ENCODE peak calls at places on chromosomes 6 and 20, in six cellular contexts. One of them, this sample, is unnamed.

GRCh38 chr20:14055127-14055742 is 59.9 kb downstream of the MACROD2 start:
- DNase-seq in PC-9: peak; percentile 15
- DNase-seq in DND-41: peak; percentile 24
- DNase-seq in Caco-2: no peak
- DNase-seq in body of pancreas: no peak
- DNase-seq in WERI-Rb-1: no peak
- DNase-seq in this sample: no peak

GRCh38 chr20:59435496-59435895 is 135.1 kb downstream of the EDN3 start:
- DNase-seq in PC-9: no peak
- DNase-seq in DND-41: no peak
- DNase-seq in Caco-2: no peak
- DNase-seq in body of pancreas: no peak
- DNase-seq in WERI-Rb-1: peak; percentile 74
- DNase-seq in this sample: no peak

GRCh38 chr20:33411136-33411690 is 9.9 kb upstream of the CDK5RAP1 start:
- DNase-seq in PC-9: no peak
- DNase-seq in DND-41: no peak
- DNase-seq in Caco-2: no peak
- DNase-seq in body of pancreas: no peak
- DNase-seq in WERI-Rb-1: no peak
- DNase-seq in this sample: no peak

GRCh38 chr6:134446228-134446848 is 128.4 kb upstream of the SGK1 start:
- DNase-seq in PC-9: no peak
- DNase-seq in DND-41: no peak
- DNase-seq in Caco-2: no peak
- DNase-seq in body of pancreas: no peak
- DNase-seq in WERI-Rb-1: peak; percentile 16
- DNase-seq in this sample: peak; percentile 58

GRCh38 chr6:111982681-111983080 is 71.2 kb upstream of the CCN6 start:
- DNase-seq in PC-9: peak; percentile 43
- DNase-seq in DND-41: no peak
- DNase-seq in Caco-2: no peak
- DNase-seq in body of pancreas: no peak
- DNase-seq in WERI-Rb-1: no peak
- DNase-seq in this sample: no peak

GRCh38 chr20:62198931-62199330 is 16.1 kb downstream of the MTG2 start:
- DNase-seq in PC-9: no peak
- DNase-seq in DND-41: no peak
- DNase-seq in Caco-2: no peak
- DNase-seq in body of pancreas: no peak
- DNase-seq in WERI-Rb-1: no peak
- DNase-seq in this sample: no peak

GRCh38 chr6:50791900-50792508 is 26.7 kb upstream of the TFAP2B start:
- DNase-seq in PC-9: peak; percentile 1
- DNase-seq in DND-41: peak; percentile 19
- DNase-seq in Caco-2: no peak
- DNase-seq in body of pancreas: no peak
- DNase-seq in WERI-Rb-1: peak; percentile 35
- DNase-seq in this sample: no peak

GRCh38 chr6:113591896-113592827 is 265.0 kb upstream of the MARCKS start:
- DNase-seq in PC-9: peak; percentile 11
- DNase-seq in DND-41: no peak
- DNase-seq in Caco-2: no peak
- DNase-seq in body of pancreas: peak; percentile 17
- DNase-seq in WERI-Rb-1: no peak
- DNase-seq in this sample: peak; percentile 15

GRCh38 chr20:3863317-3863716 is 16.7 kb downstream of the MAVS start:
- DNase-seq in PC-9: no peak
- DNase-seq in DND-41: peak; percentile 37
- DNase-seq in Caco-2: no peak
- DNase-seq in body of pancreas: no peak
- DNase-seq in WERI-Rb-1: no peak
- DNase-seq in this sample: no peak

GRCh38 chr20:36975085-36975829 is 23.7 kb upstream of the SAMHD1 start:
- DNase-seq in PC-9: no peak
- DNase-seq in DND-41: peak; percentile 78
- DNase-seq in Caco-2: no peak
- DNase-seq in body of pancreas: no peak
- DNase-seq in WERI-Rb-1: no peak
- DNase-seq in this sample: no peak

GRCh38 chr6:114108119-114109002 is 137.4 kb upstream of the HDAC2 start:
- DNase-seq in PC-9: peak; percentile 66
- DNase-seq in DND-41: peak; percentile 65
- DNase-seq in Caco-2: peak; percentile 87
- DNase-seq in body of pancreas: peak; percentile 57
- DNase-seq in WERI-Rb-1: peak; percentile 92
- DNase-seq in this sample: peak; percentile 76

GRCh38 chr6:100464910-100465700 is at the start of gene SIM1:
- DNase-seq in PC-9: no peak
- DNase-seq in DND-41: no peak
- DNase-seq in Caco-2: no peak
- DNase-seq in body of pancreas: peak; percentile 82
- DNase-seq in WERI-Rb-1: peak; percentile 93
- DNase-seq in this sample: no peak

GRCh38 chr6:147741419-147741818 is 232.9 kb downstream of the SAMD5 start:
- DNase-seq in PC-9: no peak
- DNase-seq in DND-41: no peak
- DNase-seq in Caco-2: no peak
- DNase-seq in body of pancreas: no peak
- DNase-seq in WERI-Rb-1: no peak
- DNase-seq in this sample: no peak

GRCh38 chr6:37501632-37502466 is 2.2 kb upstream of the CCDC167 start:
- DNase-seq in PC-9: no peak
- DNase-seq in DND-41: peak; percentile 44
- DNase-seq in Caco-2: no peak
- DNase-seq in body of pancreas: no peak
- DNase-seq in WERI-Rb-1: no peak
- DNase-seq in this sample: no peak

GRCh38 chr6:32092760-32093497 is 16.2 kb downstream of the TNXB start:
- DNase-seq in PC-9: no peak
- DNase-seq in DND-41: no peak
- DNase-seq in Caco-2: no peak
- DNase-seq in body of pancreas: no peak
- DNase-seq in WERI-Rb-1: no peak
- DNase-seq in this sample: peak; percentile 59

GRCh38 chr6:38364775-38365174 is 275.0 kb downstream of the BTBD9 start:
- DNase-seq in PC-9: no peak
- DNase-seq in DND-41: no peak
- DNase-seq in Caco-2: no peak
- DNase-seq in body of pancreas: no peak
- DNase-seq in WERI-Rb-1: no peak
- DNase-seq in this sample: no peak

GRCh38 chr6:169141706-169142705 is 111.6 kb downstream of the THBS2 start:
- DNase-seq in PC-9: no peak
- DNase-seq in DND-41: no peak
- DNase-seq in Caco-2: no peak
- DNase-seq in body of pancreas: no peak
- DNase-seq in WERI-Rb-1: no peak
- DNase-seq in this sample: no peak

GRCh38 chr6:318265-318890 is 26.1 kb downstream of the DUSP22 start:
- DNase-seq in PC-9: no peak
- DNase-seq in DND-41: no peak
- DNase-seq in Caco-2: peak; percentile 27
- DNase-seq in body of pancreas: no peak
- DNase-seq in WERI-Rb-1: no peak
- DNase-seq in this sample: no peak

GRCh38 chr6:150753404-150754184 is 111.9 kb upstream of the MTHFD1L start:
- DNase-seq in PC-9: no peak
- DNase-seq in DND-41: no peak
- DNase-seq in Caco-2: peak; percentile 69
- DNase-seq in body of pancreas: no peak
- DNase-seq in WERI-Rb-1: no peak
- DNase-seq in this sample: no peak
- H3K4me3 ChIP-seq in PC-9: no peak overlapping the region
- H3K4me3 ChIP-seq in DND-41: no peak overlapping the region
- H3K4me3 ChIP-seq in Caco-2: peak overlapping the region; percentile 32
- H3K4me3 ChIP-seq in body of pancreas: no peak overlapping the region
- H3K4me3 ChIP-seq in WERI-Rb-1: no peak overlapping the region
- H3K4me3 ChIP-seq in this sample: no peak overlapping the region

GRCh38 chr20:8432435-8433148 is 300.5 kb downstream of the PLCB1 start:
- DNase-seq in PC-9: no peak
- DNase-seq in DND-41: no peak
- DNase-seq in Caco-2: no peak
- DNase-seq in body of pancreas: no peak
- DNase-seq in WERI-Rb-1: no peak
- DNase-seq in this sample: no peak
- TF ChIP-seq CTCF in PC-9: no peak
- TF ChIP-seq CTCF in DND-41: no peak
- TF ChIP-seq CTCF in Caco-2: no peak
- TF ChIP-seq CTCF in body of pancreas: no peak
- TF ChIP-seq CTCF in WERI-Rb-1: no peak
- TF ChIP-seq CTCF in this sample: no peak

GRCh38 chr6:28738396-28738765 is 185.4 kb downstream of the TRIM27 start:
- DNase-seq in PC-9: no peak
- DNase-seq in DND-41: no peak
- DNase-seq in Caco-2: no peak
- DNase-seq in body of pancreas: no peak
- DNase-seq in WERI-Rb-1: no peak
- DNase-seq in this sample: no peak

GRCh38 chr6:28734443-28734959 is 189.3 kb downstream of the TRIM27 start:
- DNase-seq in PC-9: no peak
- DNase-seq in DND-41: no peak
- DNase-seq in Caco-2: no peak
- DNase-seq in body of pancreas: no peak
- DNase-seq in WERI-Rb-1: no peak
- DNase-seq in this sample: no peak

GRCh38 chr6:28736121-28736520 is 187.7 kb downstream of the TRIM27 start:
- DNase-seq in PC-9: no peak
- DNase-seq in DND-41: no peak
- DNase-seq in Caco-2: no peak
- DNase-seq in body of pancreas: no peak
- DNase-seq in WERI-Rb-1: no peak
- DNase-seq in this sample: no peak

GRCh38 chr6:28741363-28741762 is 182.4 kb downstream of the TRIM27 start:
- DNase-seq in PC-9: no peak
- DNase-seq in DND-41: no peak
- DNase-seq in Caco-2: no peak
- DNase-seq in body of pancreas: no peak
- DNase-seq in WERI-Rb-1: no peak
- DNase-seq in this sample: no peak

GRCh38 chr6:28737750-28738395 is 185.9 kb downstream of the TRIM27 start:
- DNase-seq in PC-9: no peak
- DNase-seq in DND-41: no peak
- DNase-seq in Caco-2: peak; percentile 44
- DNase-seq in body of pancreas: no peak
- DNase-seq in WERI-Rb-1: no peak
- DNase-seq in this sample: no peak
- H3K27me3 ChIP-seq in PC-9: peaks cover 9% of the 10 kb centered on the region
- H3K27me3 ChIP-seq in DND-41: no peaks in the 10 kb centered on the region
- H3K27me3 ChIP-seq in Caco-2: no peaks in the 10 kb centered on the region
- H3K27me3 ChIP-seq in body of pancreas: peaks cover 10% of the 10 kb centered on the region
- H3K27me3 ChIP-seq in WERI-Rb-1: peaks cover 100% of the 10 kb centered on the region
- H3K27me3 ChIP-seq in this sample: peaks cover 2% of the 10 kb centered on the region

GRCh38 chr20:10653593-10654288 is 20.1 kb downstream of the JAG1 start:
- DNase-seq in PC-9: no peak
- DNase-seq in DND-41: no peak
- DNase-seq in Caco-2: no peak
- DNase-seq in body of pancreas: no peak
- DNase-seq in WERI-Rb-1: peak; percentile 73
- DNase-seq in this sample: peak; percentile 67
- H3K4me3 ChIP-seq in PC-9: no peak overlapping the region
- H3K4me3 ChIP-seq in DND-41: no peak overlapping the region
- H3K4me3 ChIP-seq in Caco-2: no peak overlapping the region
- H3K4me3 ChIP-seq in body of pancreas: no peak overlapping the region
- H3K4me3 ChIP-seq in WERI-Rb-1: peak overlapping the region; percentile 16
- H3K4me3 ChIP-seq in this sample: no peak overlapping the region

GRCh38 chr20:44075191-44075949 is 111.6 kb downstream of the JPH2 start:
- DNase-seq in PC-9: no peak
- DNase-seq in DND-41: no peak
- DNase-seq in Caco-2: peak; percentile 32
- DNase-seq in body of pancreas: no peak
- DNase-seq in WERI-Rb-1: no peak
- DNase-seq in this sample: no peak

GRCh38 chr20:44073675-44074071 is 113.3 kb downstream of the JPH2 start:
- DNase-seq in PC-9: no peak
- DNase-seq in DND-41: peak; percentile 3
- DNase-seq in Caco-2: no peak
- DNase-seq in body of pancreas: no peak
- DNase-seq in WERI-Rb-1: no peak
- DNase-seq in this sample: no peak

GRCh38 chr20:44075950-44076232 is 111.1 kb downstream of the JPH2 start:
- DNase-seq in PC-9: no peak
- DNase-seq in DND-41: no peak
- DNase-seq in Caco-2: no peak
- DNase-seq in body of pancreas: no peak
- DNase-seq in WERI-Rb-1: no peak
- DNase-seq in this sample: no peak

GRCh38 chr20:44073011-44073674 is 113.8 kb downstream of the JPH2 start:
- DNase-seq in PC-9: no peak
- DNase-seq in DND-41: peak; percentile 3
- DNase-seq in Caco-2: peak; percentile 37
- DNase-seq in body of pancreas: no peak
- DNase-seq in WERI-Rb-1: no peak
- DNase-seq in this sample: no peak

GRCh38 chr20:44074252-44075151 is 112.5 kb downstream of the JPH2 start:
- DNase-seq in PC-9: no peak
- DNase-seq in DND-41: no peak
- DNase-seq in Caco-2: peak; percentile 36
- DNase-seq in body of pancreas: no peak
- DNase-seq in WERI-Rb-1: no peak
- DNase-seq in this sample: no peak
- TF ChIP-seq CTCF in PC-9: no peak
- TF ChIP-seq CTCF in DND-41: no peak
- TF ChIP-seq CTCF in Caco-2: no peak
- TF ChIP-seq CTCF in body of pancreas: no peak
- TF ChIP-seq CTCF in WERI-Rb-1: no peak
- TF ChIP-seq CTCF in this sample: no peak